ENCODE peak calls at places on chromosomes 12 and 14, in four cellular contexts. R, U, O and L are unnamed samples.

GRCh38 chr12:19681007-19681406 is 241.7 kb downstream of the AEBP2 start:
- DNase-seq in R (no peak), O (peak), U (no peak), L (no peak)

GRCh38 chr14:63344336-63344735 is 25.6 kb upstream of the GPHB5 start:
- DNase-seq in R (no peak), O (no peak), U (no peak), L (no peak)

GRCh38 chr12:51867796-51868428 is 19.4 kb upstream of the FIGNL2 start:
- DNase-seq in U (no peak), R (no peak), O (no peak), L (no peak)

GRCh38 chr12:46154221-46154975 is 114.4 kb downstream of the SLC38A1 start:
- DNase-seq in U (peak), O (no peak), R (no peak), L (peak)

GRCh38 chr12:54262403-54262925 is 17.5 kb downstream of the CBX5 start:
- DNase-seq in U (peak), O (peak), R (no peak), L (peak)

GRCh38 chr12:92739099-92739498 is 36.3 kb downstream of the PLEKHG7 start:
- DNase-seq in O (no peak), R (no peak), U (peak), L (peak)

GRCh38 chr14:22547948-22548750 is 40.9 kb downstream of the DAD1 start:
- DNase-seq in O (no peak), R (no peak), U (no peak), L (no peak)

GRCh38 chr14:100775831-100776591 is 49.3 kb downstream of the DLK1 start:
- DNase-seq in U (no peak), R (no peak), O (no peak), L (no peak)

GRCh38 chr14:106094654-106095189 is 568.3 kb downstream of the TMEM121 start:
- DNase-seq in U (no peak), O (no peak), R (no peak), L (peak)

GRCh38 chr12:123387508-123388217 is 3.7 kb downstream of the KMT5A start:
- DNase-seq in R (no peak), U (no peak), O (no peak), L (peak)

GRCh38 chr12:31804185-31804504 is 75.3 kb upstream of the AMN1 start:
- DNase-seq in U (no peak), R (no peak), O (no peak), L (no peak)

GRCh38 chr12:57836442-57837375 is 9.8 kb downstream of the CTDSP2 start:
- DNase-seq in U (peak), R (peak), O (peak), L (peak)

GRCh38 chr12:82415402-82415801 is 57.1 kb downstream of the METTL25 start:
- DNase-seq in O (no peak), U (peak), R (no peak), L (no peak)

GRCh38 chr14:50036637-50037036 is 79.7 kb downstream of the VCPKMT start:
- DNase-seq in R (no peak), O (no peak), U (no peak), L (no peak)

GRCh38 chr14:54529811-54530210 is 20.1 kb downstream of the CGRRF1 start:
- DNase-seq in O (no peak), R (no peak), U (peak), L (peak)

GRCh38 chr12:118866346-118866745 is 115.0 kb upstream of the SRRM4 start:
- DNase-seq in O (no peak), U (no peak), R (no peak), L (no peak)

GRCh38 chr14:68343534-68344093 is 449.3 kb downstream of the ZFP36L1 start:
- DNase-seq in U (no peak), O (no peak), R (no peak), L (no peak)

GRCh38 chr14:63563370-63564026 is 20.3 kb upstream of the PPP2R5E start:
- DNase-seq in O (no peak), U (peak), R (no peak), L (peak)

GRCh38 chr12:120536064-120536791 is 2.1 kb downstream of the RNF10 start:
- DNase-seq in O (no peak), R (no peak), U (no peak), L (peak)

GRCh38 chr14:49972840-49973239 is 80.0 kb downstream of the ARF6 start:
- DNase-seq in R (peak), O (no peak), U (peak), L (peak)

GRCh38 chr12:101407054-101407437 is 526 bp downstream of the ARL1 start:
- DNase-seq in U (no peak), R (no peak), O (no peak), L (no peak)

GRCh38 chr12:48910196-48910595 is 15.1 kb downstream of the FKBP11 start:
- DNase-seq in U (no peak), O (no peak), R (no peak), L (no peak)

GRCh38 chr12:106945261-106945851 is 10.4 kb upstream of the TMEM263 start:
- DNase-seq in O (no peak), U (no peak), R (no peak), L (no peak)

GRCh38 chr14:95227279-95227860 is 70.0 kb upstream of the DICER1 start:
- DNase-seq in R (peak), O (no peak), U (peak), L (peak)

GRCh38 chr14:100523536-100524025 is 63.6 kb downstream of the BEGAIN start:
- DNase-seq in U (no peak), O (no peak), R (peak), L (no peak)

GRCh38 chr12:56206373-56207166 is 15.2 kb downstream of the RNF41 start:
- DNase-seq in U (peak), R (peak), O (peak), L (peak)

GRCh38 chr14:100694579-100695422 is 31.9 kb upstream of the DLK1 start:
- DNase-seq in O (no peak), R (no peak), U (no peak), L (no peak)

GRCh38 chr14:31909977-31910376 is 167.1 kb upstream of the ARHGAP5 start:
- DNase-seq in R (no peak), U (no peak), O (no peak), L (no peak)

GRCh38 chr12:122097641-122098364 is 19.2 kb downstream of the MLXIP start:
- DNase-seq in U (peak), R (peak), O (no peak), L (peak)

GRCh38 chr12:102638777-102639176 is 158.4 kb upstream of the IGF1 start:
- DNase-seq in R (no peak), O (no peak), U (peak), L (no peak)

GRCh38 chr12:56256326-56256960 is 1.7 kb downstream of the ANKRD52 start:
- DNase-seq in R (no peak), U (peak), O (no peak), L (peak)

GRCh38 chr12:78146365-78146772 is 315.7 kb downstream of the NAV3 start:
- DNase-seq in O (peak), R (peak), U (peak), L (peak)

GRCh38 chr14:30621354-30621953 is 665 bp upstream of the SCFD1 start:
- DNase-seq in R (no peak), U (peak), O (no peak), L (peak)

GRCh38 chr14:63203618-63204406 is 431 bp upstream of the RHOJ start:
- DNase-seq in R (peak), U (peak), O (peak), L (peak)

GRCh38 chr12:38783304-38783703 is 122.1 kb downstream of the CPNE8 start:
- DNase-seq in O (no peak), R (no peak), U (no peak), L (no peak)

GRCh38 chr12:28885275-28885674 is 263.8 kb upstream of the FAR2 start:
- DNase-seq in U (no peak), R (no peak), O (no peak), L (no peak)

GRCh38 chr14:92534863-92535654 is 21.5 kb downstream of the RIN3 start:
- DNase-seq in O (no peak), R (no peak), U (no peak), L (no peak)